ENCODE peak calls at places on chromosome 6, in seven cellular contexts. P is ovary; Y is mucosa of descending colon; N is neural progenitor cell; X is pancreas; B is CD8-positive, alpha-beta T cell; D is heart right ventricle. Z is an unnamed sample. For H3K4me1 and H3K9me3, the result is how much of the 10 kb centered on the place peaks cover.

GRCh38 chr6:13268914-13269532 is 59.3 kb downstream of the TBC1D7 start:
- DNase-seq in P (no peak), Y (no peak), N (no peak), X (no peak), B (no peak), D (no peak), Z (no peak)

GRCh38 chr6:64121166-64121565 is 485.6 kb downstream of the PHF3 start:
- DNase-seq in P (no peak), Y (no peak), N (no peak), X (no peak), B (no peak), D (no peak), Z (no peak)

GRCh38 chr6:42378536-42378935 is 73.2 kb downstream of the TRERF1 start:
- DNase-seq in P (no peak), Y (no peak), N (no peak), X (no peak), B (no peak), D (no peak), Z (no peak)

GRCh38 chr6:37171970-37172812 is 2.2 kb downstream of the PIM1 start:
- DNase-seq in P (peak), Y (peak), N (peak), X (peak), B (peak), D (peak), Z (peak)

GRCh38 chr6:150229775-150230561 is 87.1 kb downstream of the PPP1R14C start:
- DNase-seq in P (no peak), Y (no peak), N (no peak), X (no peak), B (no peak), D (no peak), Z (no peak)

GRCh38 chr6:3919130-3919628 is 70.0 kb downstream of the FAM50B start:
- DNase-seq in P (no peak), Y (no peak), N (no peak), X (no peak), B (no peak), D (peak), Z (no peak)

GRCh38 chr6:2168480-2168879 is 76.9 kb downstream of the GMDS start:
- DNase-seq in P (no peak), Y (no peak), N (no peak), X (no peak), B (no peak), D (no peak), Z (no peak)

GRCh38 chr6:118663993-118664985 is 12.9 kb upstream of the CEP85L start:
- DNase-seq in P (no peak), Y (no peak), N (no peak), X (no peak), B (no peak), D (no peak), Z (no peak)

GRCh38 chr6:64034331-64034730 is 398.7 kb downstream of the PHF3 start:
- DNase-seq in P (no peak), Y (no peak), N (no peak), X (no peak), B (no peak), D (no peak), Z (no peak)

DNA sequence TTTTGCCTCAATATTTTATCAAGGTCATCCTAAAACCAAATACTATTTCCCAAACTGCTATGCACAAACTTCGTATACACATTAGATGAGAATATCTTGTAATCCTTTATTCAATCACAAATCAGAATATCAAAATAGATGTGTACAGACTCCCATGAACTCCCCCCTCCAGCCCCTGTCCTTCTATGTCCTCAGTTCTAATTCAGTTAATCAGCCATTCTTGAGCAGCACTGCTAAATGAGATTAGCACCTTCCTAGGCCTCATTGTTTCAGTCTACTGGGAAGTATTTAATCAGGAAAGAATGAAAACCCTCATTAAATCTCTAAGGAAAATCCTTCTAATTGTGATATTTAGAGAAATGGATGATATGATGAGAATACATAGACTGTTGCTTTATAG is 36.6 kb downstream of the RCAN2 start:
- DNase-seq in P (no peak), Y (no peak), N (no peak), X (no peak), B (no peak), D (no peak), Z (no peak)
- H3K4me1 ChIP-seq in P (under half), Y (under half), N (under half), X (under half), B (under half), D (under half), Z (under half)

DNA sequence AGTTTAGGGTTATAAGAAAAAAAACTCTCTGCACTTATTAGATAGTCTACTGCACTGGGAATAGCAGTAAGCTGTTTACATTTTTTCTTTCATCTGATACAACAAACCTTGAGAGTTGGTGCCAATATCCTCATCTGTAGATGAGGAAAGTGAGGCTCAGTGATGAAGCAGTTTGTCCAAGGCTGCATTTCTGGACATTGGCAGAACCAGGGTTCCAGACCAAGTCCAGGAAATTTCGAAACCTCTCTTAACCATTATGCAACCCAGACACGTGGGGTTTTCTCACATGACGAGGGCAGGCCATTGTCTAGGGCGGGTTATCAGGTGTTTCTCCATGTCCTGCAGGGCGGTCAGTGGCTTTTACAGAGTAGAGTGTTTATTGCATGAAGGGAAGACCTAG is 23.0 kb downstream of the E2F3 start:
- DNase-seq in P (no peak), Y (no peak), N (no peak), X (no peak), B (no peak), D (no peak), Z (peak)
- H3K9me3 ChIP-seq in P (under half), Y (under half), N (under half), X (under half), B (under half), D (under half), Z (under half)

DNA sequence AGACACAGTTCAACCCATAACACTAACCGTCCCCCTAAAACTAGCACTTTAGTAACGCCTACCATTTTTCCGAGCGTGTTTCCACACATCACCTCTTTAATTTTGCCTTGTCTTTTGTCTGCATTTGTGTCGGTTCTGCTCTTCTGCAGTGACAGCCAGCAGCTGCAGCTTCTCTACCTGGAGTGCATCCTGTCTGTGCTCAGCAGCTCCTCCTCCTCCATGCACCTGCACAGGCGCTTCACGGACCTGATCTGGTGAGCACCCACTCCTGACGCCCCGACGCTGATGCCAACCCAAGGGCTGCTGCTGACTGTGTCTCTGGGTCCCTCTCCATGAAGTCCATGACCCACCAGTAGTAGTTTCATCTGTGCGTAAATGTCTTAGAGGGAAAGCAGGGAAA is 35.4 kb upstream of the PBOV1 start:
- DNase-seq in P (no peak), Y (no peak), N (no peak), X (no peak), B (no peak), D (no peak), Z (no peak)
- H3K4me1 ChIP-seq in P (under half), Y (under half), N (under half), X (under half), B (under half), D (under half), Z (under half)

DNA sequence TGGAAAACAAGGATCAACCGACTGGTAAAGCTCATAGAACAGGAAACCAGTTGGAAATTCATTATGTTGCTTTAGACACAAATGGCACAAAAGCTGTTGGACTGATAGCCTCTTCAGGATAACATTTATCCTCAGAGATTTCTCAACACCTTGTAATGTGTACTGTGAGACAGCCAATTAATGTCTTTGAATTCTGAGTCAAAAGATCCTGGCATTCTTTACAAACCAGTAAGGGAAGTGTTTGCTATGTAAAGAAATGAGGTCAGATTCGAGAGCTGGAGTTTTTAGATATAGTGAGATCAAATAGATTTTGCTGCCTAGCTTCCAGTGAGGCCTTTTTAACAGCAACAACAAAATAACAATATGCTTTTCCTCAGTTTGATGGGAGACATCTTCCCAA is 439.2 kb downstream of the C6orf118 start:
- DNase-seq in P (no peak), Y (no peak), N (no peak), X (no peak), B (no peak), D (no peak), Z (no peak)
- H3K9me3 ChIP-seq in P (under half), Y (half or more), N (under half), X (under half), B (under half), D (under half), Z (under half)

DNA sequence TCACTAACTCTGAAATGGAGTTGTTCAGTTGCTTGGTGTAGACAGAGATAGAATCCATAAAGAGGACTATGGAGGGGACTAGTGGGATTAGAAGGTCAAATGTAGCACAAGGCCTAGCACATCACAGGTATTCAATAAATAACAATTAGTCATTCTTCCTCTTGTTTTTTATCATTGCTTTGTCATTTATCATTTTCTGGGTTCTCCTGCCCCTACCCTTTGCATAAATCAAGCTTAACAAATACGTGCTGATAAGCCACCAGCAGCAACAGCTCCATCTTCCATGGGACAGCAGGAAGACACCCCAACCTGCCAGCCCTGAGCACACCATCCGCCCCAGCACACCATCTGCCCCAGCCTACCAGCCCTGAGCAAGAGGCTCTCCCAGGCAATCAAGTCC is 23.1 kb downstream of the TRAM2 start:
- DNase-seq in P (no peak), Y (no peak), N (no peak), X (no peak), B (no peak), D (no peak), Z (no peak)
- H3K4me1 ChIP-seq in P (under half), Y (under half), N (under half), X (under half), B (under half), D (half or more), Z (under half)